ENCODE peak calls at places on chromosomes 13 and 19, in seven cellular contexts. N, T, J, X, L, Q and F are unnamed samples. For H3K9me3, the result is how much of the 10 kb centered on the place peaks cover.

GRCh38 chr19:30361721-30362120 is 10.5 kb upstream of the ZNF536 start:
- DNase-seq in N (no peak), T (no peak), J (no peak), X (no peak), L (no peak), Q (no peak), F (no peak)

GRCh38 chr13:47454986-47455385 is 546.1 kb downstream of the SUCLA2 start:
- DNase-seq in N (no peak), T (no peak), J (no peak), X (no peak), L (no peak), Q (no peak), F (no peak)

GRCh38 chr19:7900401-7900870 is 3.2 kb upstream of the MAP2K7 start:
- DNase-seq in N (no peak), T (no peak), J (no peak), X (no peak), L (no peak), Q (no peak), F (no peak)

GRCh38 chr13:36163809-36164308 is 32.7 kb upstream of the DCLK1 start:
- DNase-seq in N (peak), T (peak), J (peak), X (peak), L (no peak), Q (peak), F (no peak)

GRCh38 chr13:101289764-101290163 is 126.5 kb downstream of the NALCN start:
- DNase-seq in N (no peak), T (no peak), J (no peak), X (peak), L (no peak), Q (peak), F (no peak)

GRCh38 chr13:44109986-44110640 is 230.4 kb downstream of the LACC1 start:
- DNase-seq in N (no peak), T (no peak), J (no peak), X (no peak), L (no peak), Q (no peak), F (no peak)

GRCh38 chr19:44356383-44357111 is at the start of gene ZNF112:
- DNase-seq in N (peak), T (peak), J (peak), X (peak), L (no peak), Q (peak), F (peak)

GRCh38 chr19:57803594-57804325 is 11.0 kb downstream of the ZNF552 start:
- DNase-seq in N (peak), T (no peak), J (peak), X (no peak), L (no peak), Q (peak), F (no peak)

GRCh38 chr19:58053480-58054156 is 5.5 kb upstream of the ZNF135 start:
- DNase-seq in N (no peak), T (no peak), J (no peak), X (no peak), L (no peak), Q (no peak), F (no peak)

GRCh38 chr13:39874331-39875055 is 219.0 kb downstream of the COG6 start:
- DNase-seq in N (no peak), T (no peak), J (no peak), X (no peak), L (no peak), Q (no peak), F (no peak)

GRCh38 chr19:10544753-10545251 is 1.1 kb downstream of the ATG4D start:
- DNase-seq in N (no peak), T (no peak), J (peak), X (no peak), L (no peak), Q (no peak), F (peak)

GRCh38 chr19:32268381-32268780 is 77.0 kb upstream of the ZNF507 start:
- DNase-seq in N (no peak), T (no peak), J (no peak), X (no peak), L (no peak), Q (no peak), F (no peak)

GRCh38 chr13:58587183-58587582 is 955.6 kb downstream of the PCDH17 start:
- DNase-seq in N (no peak), T (no peak), J (no peak), X (no peak), L (no peak), Q (no peak), F (no peak)

GRCh38 chr19:41376998-41377365 is 649 bp downstream of the TMEM91 start:
- DNase-seq in N (peak), T (no peak), J (no peak), X (no peak), L (no peak), Q (no peak), F (no peak)

GRCh38 chr13:99416411-99417121 is 84.7 kb upstream of the TM9SF2 start:
- DNase-seq in N (peak), T (no peak), J (no peak), X (no peak), L (no peak), Q (no peak), F (peak)

GRCh38 chr13:42732073-42732472 is 49.3 kb upstream of the FAM216B start:
- DNase-seq in N (no peak), T (no peak), J (no peak), X (no peak), L (no peak), Q (no peak), F (no peak)

GRCh38 chr19:8145969-8146368 is 3.4 kb downstream of the FBN3 start:
- DNase-seq in N (peak), T (no peak), J (no peak), X (no peak), L (no peak), Q (no peak), F (no peak)

GRCh38 chr13:26579580-26579979 is 22.1 kb downstream of the WASF3 start:
- DNase-seq in N (no peak), T (no peak), J (no peak), X (no peak), L (no peak), Q (no peak), F (no peak)

GRCh38 chr13:34578471-34578870 is 363.6 kb upstream of the NBEA start:
- DNase-seq in N (no peak), T (no peak), J (no peak), X (no peak), L (no peak), Q (no peak), F (no peak)

GRCh38 chr19:11554160-11554559 is 4.9 kb downstream of the ELOF1 start:
- DNase-seq in N (no peak), T (no peak), J (no peak), X (no peak), L (no peak), Q (no peak), F (no peak)

GRCh38 chr13:89407357-89407756 is 1736.2 kb downstream of the SLITRK5 start:
- DNase-seq in N (no peak), T (no peak), J (no peak), X (no peak), L (no peak), Q (no peak), F (no peak)

GRCh38 chr13:44843403-44843802 is 145.9 kb downstream of the NUFIP1 start:
- DNase-seq in N (no peak), T (no peak), J (no peak), X (no peak), L (no peak), Q (no peak), F (no peak)

GRCh38 chr13:33394294-33394932 is 108.9 kb upstream of the STARD13 start:
- DNase-seq in N (no peak), T (no peak), J (peak), X (no peak), L (no peak), Q (no peak), F (no peak)

GRCh38 chr13:20090349-20090748 is 70.5 kb downstream of the GJA3 start:
- DNase-seq in N (no peak), T (no peak), J (no peak), X (no peak), L (no peak), Q (no peak), F (no peak)

GRCh38 chr19:50725218-50725931 is 2.2 kb downstream of the CLEC11A start:
- DNase-seq in N (no peak), T (no peak), J (no peak), X (no peak), L (no peak), Q (no peak), F (no peak)

GRCh38 chr19:5743640-5744039 is 23.2 kb downstream of the CATSPERD start:
- DNase-seq in N (no peak), T (no peak), J (no peak), X (no peak), L (no peak), Q (no peak), F (no peak)

GRCh38 chr13:98570929-98571372 is 6.0 kb downstream of the STK24 start:
- DNase-seq in N (no peak), T (no peak), J (peak), X (peak), L (peak), Q (no peak), F (no peak)

GRCh38 chr13:33229446-33230177 is 55.9 kb downstream of the STARD13 start:
- DNase-seq in N (no peak), T (peak), J (no peak), X (peak), L (no peak), Q (no peak), F (no peak)

GRCh38 chr13:35882722-35883497 is 248.3 kb downstream of the DCLK1 start:
- DNase-seq in N (no peak), T (no peak), J (peak), X (no peak), L (no peak), Q (no peak), F (no peak)

GRCh38 chr13:79051472-79051871 is 354.6 kb downstream of the RBM26 start:
- DNase-seq in N (no peak), T (no peak), J (no peak), X (no peak), L (no peak), Q (no peak), F (no peak)

GRCh38 chr13:110307697-110308376 is 753 bp downstream of the COL4A2 start:
- DNase-seq in N (no peak), T (no peak), J (peak), X (peak), L (no peak), Q (no peak), F (no peak)

GRCh38 chr19:44845286-44845611 is 848 bp upstream of the NECTIN2 start:
- DNase-seq in N (peak), T (no peak), J (no peak), X (peak), L (no peak), Q (no peak), F (peak)

GRCh38 chr19:14519860-14520407 is 1.7 kb upstream of the DNAJB1 start:
- DNase-seq in N (no peak), T (no peak), J (no peak), X (no peak), L (no peak), Q (no peak), F (no peak)

GRCh38 chr19:49447485-49448431 is 3.9 kb downstream of the PIH1D1 start:
- DNase-seq in N (no peak), T (no peak), J (no peak), X (no peak), L (no peak), Q (no peak), F (no peak)

GRCh38 chr13:57627663-57628062 is 3.9 kb upstream of the PCDH17 start:
- DNase-seq in N (no peak), T (no peak), J (no peak), X (no peak), L (no peak), Q (no peak), F (no peak)

GRCh38 chr19:2132731-2133490 is 18.5 kb downstream of the AP3D1 start:
- DNase-seq in N (no peak), T (no peak), J (no peak), X (no peak), L (no peak), Q (no peak), F (no peak)

GRCh38 chr19:8208119-8208709 is 956 bp upstream of the CERS4 start:
- DNase-seq in N (no peak), T (no peak), J (peak), X (peak), L (no peak), Q (no peak), F (no peak)

GRCh38 chr19:15863272-15863671 is 34.6 kb downstream of the CYP4F2 start:
- DNase-seq in N (no peak), T (no peak), J (no peak), X (no peak), L (no peak), Q (no peak), F (no peak)

GRCh38 chr13:30170569-30170968 is 136.8 kb downstream of the KATNAL1 start:
- DNase-seq in N (no peak), T (no peak), J (no peak), X (no peak), L (no peak), Q (no peak), F (no peak)

GRCh38 chr19:5679289-5680082 is 830 bp downstream of the MICOS13 start:
- DNase-seq in N (no peak), T (no peak), J (no peak), X (no peak), L (no peak), Q (no peak), F (peak)

DNA sequence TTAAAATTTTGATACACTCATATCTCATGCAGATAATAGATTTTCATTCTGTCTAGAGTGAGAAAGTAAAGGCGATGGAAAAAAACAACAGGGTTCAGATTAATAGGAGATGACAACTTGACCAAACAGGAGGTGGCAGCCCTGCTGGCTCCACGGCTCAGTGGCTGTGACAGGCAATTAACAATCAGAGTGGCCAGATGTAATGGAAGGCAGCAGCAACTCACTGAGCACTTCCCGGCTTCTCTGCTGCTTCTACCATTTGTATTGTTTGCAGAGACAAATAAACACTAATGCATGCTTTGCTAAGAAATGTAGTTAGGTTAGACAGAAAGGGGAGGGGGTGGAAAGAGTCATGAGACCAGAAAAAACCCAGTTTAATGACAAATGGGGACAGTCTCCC is 473.0 kb upstream of the SLC10A2 start:
- DNase-seq in N (peak), T (no peak), J (peak), X (peak), L (no peak), Q (no peak), F (no peak)
- H3K9me3 ChIP-seq in N (under half), T (under half), J (under half), X (under half), L (under half), Q (under half), F (under half)

DNA sequence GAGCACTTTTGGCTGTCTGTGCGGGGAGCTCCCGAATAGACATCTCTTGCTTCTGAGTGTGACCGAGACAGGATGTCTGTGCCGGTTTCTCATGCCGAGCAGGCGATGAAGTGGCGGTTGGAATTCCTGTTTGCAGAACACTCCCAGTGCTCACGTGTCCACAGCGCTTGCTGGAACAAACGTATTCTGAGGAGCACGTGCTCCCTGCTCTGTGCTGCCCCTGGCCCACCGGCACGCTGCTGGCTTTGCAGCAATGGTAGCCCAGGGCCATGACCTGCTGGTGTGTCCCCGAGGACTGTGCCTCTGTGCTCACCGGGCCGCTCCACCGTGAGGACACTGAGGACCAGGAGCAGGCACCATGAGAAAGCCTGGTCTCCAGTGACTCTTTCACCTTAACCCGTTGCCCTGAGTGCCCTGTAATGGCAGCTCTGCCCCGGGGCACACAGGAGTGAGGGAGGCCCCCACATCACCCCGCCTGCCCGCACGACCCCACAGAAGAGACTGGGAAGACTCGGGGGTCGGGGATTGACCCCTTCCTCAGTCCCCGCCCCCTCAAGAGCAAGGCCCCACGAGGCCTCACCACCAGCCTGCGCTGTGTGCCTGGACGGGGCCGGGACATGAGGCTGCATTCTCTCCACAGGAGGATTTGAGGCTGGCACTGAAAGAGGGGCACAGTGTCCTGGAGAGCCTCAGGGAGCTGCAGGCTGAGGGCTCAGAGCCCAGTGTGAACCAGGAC is 40.0 kb upstream of the F7 start:
- DNase-seq in N (no peak), T (no peak), J (no peak), X (peak), L (no peak), Q (no peak), F (no peak)
- H3K9me3 ChIP-seq in N (under half), T (under half), J (under half), X (under half), L (under half), Q (under half), F (under half)

DNA sequence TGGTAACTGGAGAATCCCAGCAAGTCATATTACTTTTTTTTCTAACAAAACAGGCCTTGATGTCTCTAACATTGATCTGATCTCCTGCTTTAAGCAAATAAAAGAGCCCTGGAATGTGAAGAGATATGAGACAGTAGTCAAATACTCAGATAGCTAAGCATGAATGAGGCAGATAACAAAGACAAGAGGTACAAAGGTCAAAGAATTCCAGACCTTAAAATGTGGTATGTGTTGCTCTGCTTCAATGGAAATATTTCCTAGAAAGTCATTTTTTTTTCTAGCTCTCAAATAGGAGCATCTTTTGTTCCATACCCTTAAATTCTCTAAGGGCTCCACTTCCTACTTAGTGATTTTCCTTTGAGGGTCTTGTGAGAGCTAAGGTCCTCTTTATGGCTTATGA is 54.6 kb downstream of the ZNF254 start:
- DNase-seq in N (no peak), T (no peak), J (no peak), X (no peak), L (no peak), Q (no peak), F (no peak)
- H3K9me3 ChIP-seq in N (half or more), T (half or more), J (under half), X (half or more), L (under half), Q (under half), F (half or more)

GRCh38 chr19:40033989-40034560 is 22.0 kb downstream of the ZNF780B start:
- DNase-seq in N (no peak), T (no peak), J (no peak), X (no peak), L (no peak), Q (no peak), F (no peak)

DNA sequence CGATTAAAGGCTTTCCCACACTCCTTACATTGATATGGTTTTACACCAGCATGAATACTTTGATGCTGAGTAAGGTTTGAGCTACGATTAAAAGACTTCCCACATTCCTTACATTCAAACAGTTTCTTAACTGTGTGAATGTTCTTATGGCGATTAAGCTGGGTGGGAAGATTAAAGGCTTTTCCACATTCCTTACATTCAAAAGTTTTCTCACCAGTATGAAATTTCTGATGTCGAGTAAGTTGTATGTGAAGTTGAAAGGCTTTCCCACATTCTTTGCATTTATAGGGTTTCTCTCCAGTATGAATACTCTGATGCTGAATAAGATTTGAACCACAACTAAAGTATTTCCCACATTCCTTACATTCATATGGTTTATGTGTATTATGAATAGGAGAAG is 20.0 kb downstream of the ZNF780B start:
- DNase-seq in N (no peak), T (no peak), J (no peak), X (no peak), L (no peak), Q (no peak), F (no peak)
- H3K9me3 ChIP-seq in N (half or more), T (half or more), J (under half), X (half or more), L (under half), Q (under half), F (half or more)

GRCh38 chr19:36999313-36999712 is 78.9 kb upstream of the ZNF420 start:
- DNase-seq in N (no peak), T (no peak), J (no peak), X (no peak), L (no peak), Q (no peak), F (no peak)
- H3K9me3 ChIP-seq in N (under half), T (under half), J (under half), X (under half), L (under half), Q (under half), F (half or more)

GRCh38 chr19:56377105-56377924 is 16.0 kb downstream of the ZNF582 start:
- DNase-seq in N (no peak), T (no peak), J (no peak), X (no peak), L (no peak), Q (no peak), F (no peak)
- H3K9me3 ChIP-seq in N (under half), T (under half), J (under half), X (under half), L (under half), Q (under half), F (half or more)

GRCh38 chr19:27764186-27764804 is 1448.7 kb downstream of the UQCRFS1 start:
- DNase-seq in N (no peak), T (no peak), J (no peak), X (no peak), L (no peak), Q (no peak), F (peak)

GRCh38 chr19:27770095-27770494 is 1442.9 kb downstream of the UQCRFS1 start:
- DNase-seq in N (no peak), T (no peak), J (no peak), X (no peak), L (no peak), Q (no peak), F (no peak)

GRCh38 chr19:27765397-27765796 is 1447.6 kb downstream of the UQCRFS1 start:
- DNase-seq in N (no peak), T (no peak), J (no peak), X (no peak), L (no peak), Q (no peak), F (peak)

GRCh38 chr19:27765912-27766725 is 1446.8 kb downstream of the UQCRFS1 start:
- DNase-seq in N (no peak), T (no peak), J (no peak), X (no peak), L (no peak), Q (no peak), F (no peak)

GRCh38 chr19:27767234-27767633 is 1445.7 kb downstream of the UQCRFS1 start:
- DNase-seq in N (no peak), T (no peak), J (no peak), X (no peak), L (no peak), Q (no peak), F (no peak)
- H3K9me3 ChIP-seq in N (under half), T (under half), J (under half), X (under half), L (under half), Q (half or more), F (half or more)

DNA sequence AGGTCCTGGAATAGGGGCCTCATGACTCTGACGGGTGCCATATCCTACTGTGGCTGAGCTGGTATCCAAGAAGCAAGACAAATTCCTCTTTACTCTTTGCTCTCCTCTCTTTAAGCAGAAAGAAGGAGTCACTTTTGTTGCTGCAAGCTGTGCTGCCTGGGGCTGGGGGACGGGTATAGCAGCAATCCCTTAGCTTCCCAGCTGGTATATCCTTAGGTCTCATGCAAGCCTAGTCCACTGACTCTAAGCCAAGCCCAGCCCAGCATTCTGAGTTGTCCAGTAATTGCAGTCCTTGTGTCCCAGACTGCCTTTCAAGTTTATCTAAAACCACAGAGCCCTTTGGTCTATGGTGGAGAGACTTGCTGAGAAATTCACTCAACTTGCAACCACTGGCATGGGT is 893.0 kb upstream of the PRR20A start:
- DNase-seq in N (no peak), T (no peak), J (no peak), X (no peak), L (no peak), Q (no peak), F (no peak)
- H3K9me3 ChIP-seq in N (under half), T (under half), J (under half), X (under half), L (under half), Q (under half), F (under half)